ENCODE peak calls at places on chromosome 11, in four cellular contexts. O, Q, D and Z are unnamed samples.

GRCh38 chr11:37450613-37451012 is 852.6 kb upstream of the RAG2 start:
- DNase-seq in O (no peak), Q (no peak), D (no peak), Z (no peak)

GRCh38 chr11:121996574-121996973 is 119.4 kb downstream of the BLID start:
- DNase-seq in D (no peak), O (no peak), Q (no peak), Z (no peak)

GRCh38 chr11:2850366-2850765 is 35.2 kb downstream of the CDKN1C start:
- DNase-seq in O (no peak), Q (no peak), D (no peak), Z (no peak)

GRCh38 chr11:44244649-44245308 is 65.2 kb downstream of the ALX4 start:
- DNase-seq in O (no peak), Q (no peak), D (no peak), Z (no peak)

GRCh38 chr11:95925011-95925410 is 1.1 kb upstream of the MTMR2 start:
- DNase-seq in D (no peak), Q (peak), O (no peak), Z (peak)

GRCh38 chr11:72871089-72871488 is 56.9 kb downstream of the ATG16L2 start:
- DNase-seq in O (no peak), Q (no peak), D (no peak), Z (no peak)

GRCh38 chr11:86245369-86246292 is 1.1 kb downstream of the EED start:
- DNase-seq in O (peak), Q (no peak), D (no peak), Z (no peak)

GRCh38 chr11:34208266-34209135 is 103.1 kb downstream of the NAT10 start:
- DNase-seq in O (no peak), Q (peak), D (no peak), Z (peak)

GRCh38 chr11:117593065-117593464 is 204.0 kb downstream of the DSCAML1 start:
- DNase-seq in D (no peak), Q (no peak), O (no peak), Z (no peak)

GRCh38 chr11:76385903-76386302 is 4.8 kb downstream of the GVQW3 start:
- DNase-seq in D (no peak), Q (no peak), O (no peak), Z (no peak)

GRCh38 chr11:123797065-123797940 is 8.8 kb downstream of the OR6M1 start:
- DNase-seq in O (no peak), Q (no peak), D (no peak), Z (no peak)

GRCh38 chr11:2929511-2929879 is 275 bp upstream of the PHLDA2 start:
- DNase-seq in O (no peak), D (no peak), Q (peak), Z (no peak)

GRCh38 chr11:16632295-16633200 is 105.9 kb upstream of the C11orf58 start:
- DNase-seq in O (peak), Q (peak), D (no peak), Z (no peak)

GRCh38 chr11:72568861-72569260 is 105.4 kb downstream of the PDE2A start:
- DNase-seq in D (no peak), Q (no peak), O (peak), Z (no peak)

GRCh38 chr11:125180413-125181305 is 16.1 kb downstream of the PKNOX2 start:
- DNase-seq in Q (no peak), D (no peak), O (no peak), Z (no peak)

GRCh38 chr11:3957437-3957836 is 102.0 kb downstream of the STIM1 start:
- DNase-seq in Q (no peak), O (no peak), D (no peak), Z (no peak)

GRCh38 chr11:3962406-3962840 is 107.0 kb downstream of the STIM1 start:
- DNase-seq in O (no peak), Q (no peak), D (no peak), Z (no peak)

GRCh38 chr11:3958301-3958700 is 102.8 kb downstream of the STIM1 start:
- DNase-seq in O (no peak), Q (no peak), D (no peak), Z (no peak)

GRCh38 chr11:3959015-3959917 is 103.8 kb downstream of the STIM1 start:
- DNase-seq in Q (peak), D (no peak), O (no peak), Z (peak)

DNA sequence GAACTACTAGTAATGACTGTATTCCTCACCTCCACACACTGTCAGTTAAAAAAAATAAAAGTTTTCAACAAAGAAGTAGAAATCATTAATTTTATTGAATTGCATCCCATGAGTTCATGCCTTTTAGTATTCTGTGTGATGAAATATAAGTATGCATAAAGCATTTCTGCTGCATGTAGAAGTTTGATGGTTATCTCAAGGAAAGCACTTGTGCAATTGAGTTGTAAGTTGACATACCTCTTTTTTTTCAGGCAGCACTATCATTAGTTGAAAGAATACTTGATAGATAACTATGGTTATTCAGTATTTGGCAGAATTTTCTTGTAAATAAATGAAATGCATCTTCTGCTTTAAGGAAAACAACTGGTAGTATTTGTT is 104.4 kb downstream of the STIM1 start:
- DNase-seq in Q (no peak), D (no peak), O (no peak), Z (no peak)
- H3K27ac ChIP-seq in Q (peak), D (no peak), O (no peak), Z (peak)

GRCh38 chr11:11965656-11966353 is 42.6 kb downstream of the DKK3 start:
- DNase-seq in Q (no peak), O (no peak), D (no peak), Z (no peak)

GRCh38 chr11:11963842-11964773 is 44.3 kb downstream of the DKK3 start:
- DNase-seq in O (no peak), D (no peak), Q (no peak), Z (no peak)

GRCh38 chr11:11966354-11966741 is 42.1 kb downstream of the DKK3 start:
- DNase-seq in O (no peak), D (no peak), Q (no peak), Z (no peak)

GRCh38 chr11:11965192-11965591 is 43.2 kb downstream of the DKK3 start:
- DNase-seq in O (no peak), D (no peak), Q (no peak), Z (no peak)

GRCh38 chr11:11964774-11965150 is 43.7 kb downstream of the DKK3 start:
- DNase-seq in D (no peak), O (no peak), Q (no peak), Z (no peak)
- H3K27ac ChIP-seq in D (no peak), O (no peak), Q (no peak), Z (no peak)

GRCh38 chr11:114366331-114367243 is 33.7 kb downstream of the C11orf71 start:
- DNase-seq in D (no peak), O (no peak), Q (peak), Z (no peak)
- H3K27ac ChIP-seq in D (no peak), O (no peak), Q (no peak), Z (no peak)

DNA sequence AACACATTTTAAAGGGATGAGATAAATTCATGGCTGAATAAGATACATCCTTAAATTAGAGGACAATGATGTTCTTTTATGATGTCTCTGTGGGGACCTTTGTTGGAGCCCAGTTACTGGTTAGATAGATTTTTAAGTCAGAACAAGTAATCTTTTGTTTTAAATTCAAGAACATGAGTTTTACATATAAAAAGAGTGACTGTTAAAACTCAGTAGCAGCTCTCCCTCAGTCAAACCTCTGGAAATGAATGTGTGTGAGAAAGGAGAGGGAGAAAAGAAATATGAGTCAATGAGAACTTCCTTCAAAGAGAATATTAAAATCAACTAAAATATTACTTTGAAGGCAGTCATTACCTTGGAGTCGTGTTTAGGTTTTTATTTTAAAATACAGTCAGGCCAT is 241.7 kb downstream of the SWAP70 start:
- DNase-seq in Q (peak), D (no peak), O (no peak), Z (no peak)
- H3K27ac ChIP-seq in Q (peak), D (no peak), O (peak), Z (peak)

DNA sequence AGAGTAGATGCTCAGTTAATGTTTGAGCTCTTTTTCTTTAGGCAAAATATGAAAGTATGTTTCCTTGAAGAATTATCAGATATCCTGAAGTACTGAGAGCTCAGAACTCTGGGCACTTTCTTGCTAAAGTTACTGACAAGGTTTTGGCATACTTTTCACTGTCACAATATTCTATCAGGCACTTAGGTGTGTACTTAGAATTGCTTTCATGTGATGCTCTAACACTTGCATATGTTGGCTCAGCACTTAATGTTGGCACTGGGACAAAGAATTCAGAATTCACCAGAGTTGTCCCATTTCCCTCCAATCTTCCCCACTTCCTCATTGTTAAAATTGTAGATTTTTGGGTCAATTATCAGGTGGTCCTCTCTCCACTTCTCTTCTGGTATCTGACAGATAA is 5.0 kb downstream of the MMP20 start:
- DNase-seq in D (no peak), O (no peak), Q (no peak), Z (no peak)
- H3K27ac ChIP-seq in D (no peak), O (no peak), Q (no peak), Z (no peak)

GRCh38 chr11:10695821-10696220 is 2.3 kb upstream of the IRAG1 start:
- DNase-seq in Q (no peak), O (no peak), D (no peak), Z (no peak)

GRCh38 chr11:10701982-10702381 is 8.4 kb upstream of the IRAG1 start:
- DNase-seq in O (no peak), D (no peak), Q (no peak), Z (no peak)

GRCh38 chr11:10696797-10697620 is 3.5 kb upstream of the IRAG1 start:
- DNase-seq in O (no peak), Q (no peak), D (no peak), Z (no peak)

GRCh38 chr11:10694481-10695239 is 1.1 kb upstream of the IRAG1 start:
- DNase-seq in Q (no peak), D (no peak), O (no peak), Z (no peak)

DNA sequence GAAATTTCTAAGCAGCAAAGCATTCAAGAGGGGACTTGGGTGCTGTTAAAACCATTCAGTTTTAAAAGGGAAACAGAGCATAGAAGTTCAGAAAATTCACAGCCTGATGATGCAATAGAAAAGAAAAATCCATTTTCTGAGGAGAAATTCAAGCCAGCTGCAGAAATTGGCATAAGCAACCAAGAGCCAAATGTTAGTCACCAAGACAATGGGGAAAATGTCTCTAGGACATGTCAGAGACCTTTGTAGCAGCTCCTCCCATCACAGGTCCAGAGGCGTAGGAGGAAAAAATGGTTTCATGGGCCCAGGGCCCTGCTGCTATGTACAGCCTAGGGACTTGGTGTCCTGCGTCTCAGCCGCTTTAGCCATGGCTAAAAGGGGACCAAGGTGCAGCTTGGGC is 5.5 kb upstream of the IRAG1 start:
- DNase-seq in D (no peak), O (no peak), Q (no peak), Z (no peak)
- H3K27ac ChIP-seq in D (no peak), O (no peak), Q (no peak), Z (no peak)

DNA sequence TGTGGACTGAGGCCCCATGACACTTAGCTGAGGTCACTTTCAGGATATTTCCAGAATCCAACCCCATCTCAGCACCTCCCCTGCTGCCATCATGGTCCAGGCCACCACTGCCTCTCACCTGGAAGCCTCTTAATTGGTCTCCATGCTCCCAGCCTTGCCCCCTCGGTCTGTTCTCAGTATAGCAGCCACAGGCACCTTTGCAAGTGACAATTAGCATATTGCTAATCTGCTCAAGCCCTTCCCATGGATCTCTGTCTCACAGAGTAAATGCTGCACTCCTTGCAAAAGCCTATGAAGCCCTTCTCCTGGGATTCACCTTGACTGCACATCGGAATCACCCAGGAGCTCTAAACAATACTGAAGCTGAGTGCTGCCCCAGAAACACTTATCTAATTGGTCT is 93.5 kb upstream of the CSNK2A3 start:
- DNase-seq in D (no peak), Q (no peak), O (no peak), Z (no peak)
- H3K27ac ChIP-seq in D (no peak), Q (no peak), O (no peak), Z (no peak)

DNA sequence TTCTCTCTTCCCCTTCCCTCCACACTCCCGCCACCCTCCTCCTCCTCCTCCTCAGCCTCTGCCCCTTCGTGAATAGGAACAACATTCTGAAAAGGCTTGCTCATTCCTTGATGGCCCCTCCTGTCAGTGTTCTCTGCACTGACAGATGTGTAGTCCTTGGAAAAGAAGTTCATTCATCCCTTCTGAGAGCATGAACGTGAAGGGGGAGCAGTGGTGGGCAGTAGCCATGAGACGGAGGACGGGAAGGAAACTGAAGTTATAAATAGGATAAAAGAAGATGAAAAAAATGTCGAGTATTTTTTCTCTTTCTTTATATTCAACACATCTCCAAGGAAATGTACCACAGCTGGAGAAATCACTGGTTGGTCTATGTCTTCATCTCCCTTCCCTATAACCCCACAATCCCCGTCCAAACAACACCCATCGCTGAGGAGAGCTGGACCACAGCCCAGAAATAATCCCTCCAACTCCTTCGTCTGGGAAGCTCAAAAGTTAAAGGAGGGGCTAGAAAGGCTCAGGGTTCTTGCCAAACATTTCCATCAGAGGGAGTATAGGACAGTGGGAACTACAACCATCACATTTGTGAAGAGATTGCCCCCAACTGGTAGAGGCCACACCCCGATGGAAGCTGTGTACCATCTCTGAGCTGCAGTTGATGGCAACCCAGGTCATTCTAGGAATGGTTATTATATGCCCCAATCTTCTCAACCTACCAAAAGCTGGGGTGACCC is 33.5 kb downstream of the ETS1 start:
- DNase-seq in O (no peak), D (peak), Q (peak), Z (no peak)
- H3K27ac ChIP-seq in O (peak), D (no peak), Q (no peak), Z (no peak)